ENCODE peak calls at places on chromosome 22, in four cellular contexts. G is DMS79 treated with DMSO at 0.1 percent for 48 hours, U is M059J, Q is T1000. N is an unnamed sample.

GRCh38 chr22:19998991-19999820 is 17.4 kb downstream of the ARVCF start:
- DNase-seq in G (no peak), U (no peak), Q (no peak), N (no peak)

GRCh38 chr22:35131423-35132050 is 65.6 kb downstream of the ISX start:
- DNase-seq in G (no peak), U (no peak), Q (no peak), N (no peak)

GRCh38 chr22:18078329-18079041 is 695 bp downstream of the PEX26 start:
- DNase-seq in G (no peak), U (peak; percentile 48), Q (no peak), N (peak; percentile 70)

GRCh38 chr22:42468841-42469240 is 36.6 kb upstream of the NFAM1 start:
- DNase-seq in G (no peak), U (peak; percentile 34), Q (no peak), N (peak; percentile 90)

GRCh38 chr22:29469755-29470154 is 10.3 kb upstream of the NEFH start:
- DNase-seq in G (peak; percentile 6), U (no peak), Q (no peak), N (no peak)

GRCh38 chr22:48739348-48740085 is 1088.2 kb downstream of the BRD1 start:
- DNase-seq in G (no peak), U (no peak), Q (no peak), N (no peak)

GRCh38 chr22:48868554-48868953 is 959.1 kb downstream of the BRD1 start:
- DNase-seq in G (no peak), U (no peak), Q (no peak), N (no peak)

GRCh38 chr22:46845281-46846153 is 83.1 kb downstream of the TBC1D22A start:
- DNase-seq in G (no peak), U (no peak), Q (no peak), N (peak; percentile 40)

GRCh38 chr22:19766506-19767426 is 6.2 kb downstream of the TBX1 start:
- DNase-seq in G (no peak), U (peak; percentile 33), Q (no peak), N (no peak)

GRCh38 chr22:23847991-23848864 is 9.4 kb upstream of the DERL3 start:
- DNase-seq in G (no peak), U (no peak), Q (no peak), N (no peak)

GRCh38 chr22:22074634-22075381 is 92.2 kb upstream of the TOP3B start:
- DNase-seq in G (no peak), U (no peak), Q (no peak), N (no peak)

GRCh38 chr22:36281726-36282077 is 28.8 kb downstream of the APOL1 start:
- DNase-seq in G (no peak), U (no peak), Q (no peak), N (no peak)

GRCh38 chr22:39175127-39176066 is 22.9 kb upstream of the CBX7 start:
- DNase-seq in G (no peak), U (peak; percentile 71), Q (no peak), N (peak; percentile 66)

GRCh38 chr22:45882881-45883810 is 93.8 kb downstream of the WNT7B start:
- DNase-seq in G (no peak), U (no peak), Q (no peak), N (no peak)

GRCh38 chr22:33919591-33920501 is at the start of gene LARGE1:
- DNase-seq in G (no peak), U (peak; percentile 11), Q (no peak), N (no peak)

GRCh38 chr22:41447435-41448188 is 1.0 kb upstream of the TOB2 start:
- DNase-seq in G (peak; percentile 23), U (peak; percentile 65), Q (peak; percentile 25), N (peak; percentile 77)

GRCh38 chr22:20491346-20491745 is 4.2 kb downstream of the KLHL22 start:
- DNase-seq in G (no peak), U (no peak), Q (no peak), N (no peak)

GRCh38 chr22:31230871-31231621 is 18.9 kb downstream of the LIMK2 start:
- DNase-seq in G (no peak), U (peak; percentile 44), Q (no peak), N (peak; percentile 46)

GRCh38 chr22:38313384-38313955 is 3.8 kb downstream of the CSNK1E start:
- DNase-seq in G (no peak), U (peak; percentile 92), Q (peak; percentile 62), N (peak; percentile 99)

GRCh38 chr22:35376728-35377472 is 4.0 kb upstream of the HMOX1 start:
- DNase-seq in G (peak; percentile 3), U (peak; percentile 94), Q (peak; percentile 81), N (peak; percentile 99)

GRCh38 chr22:44266811-44267760 is 45.7 kb downstream of the SHISAL1 start:
- DNase-seq in G (no peak), U (peak; percentile 12), Q (no peak), N (no peak)

GRCh38 chr22:50082961-50083461 is 2.2 kb downstream of the MLC1 start:
- DNase-seq in G (no peak), U (no peak), Q (no peak), N (no peak)

GRCh38 chr22:20211997-20212753 is 55.9 kb downstream of the RTN4R start:
- DNase-seq in G (peak; percentile 38), U (no peak), Q (no peak), N (no peak)

GRCh38 chr22:44116331-44116730 is 64.4 kb upstream of the PARVG start:
- DNase-seq in G (no peak), U (no peak), Q (no peak), N (no peak)

GRCh38 chr22:31055322-31056159 is 25.6 kb upstream of the SMTN start:
- DNase-seq in G (peak; percentile 5), U (peak; percentile 92), Q (peak; percentile 74), N (peak; percentile 96)

GRCh38 chr22:29245626-29246385 is 22.0 kb downstream of the RHBDD3 start:
- DNase-seq in G (peak; percentile 8), U (peak; percentile 45), Q (peak; percentile 50), N (peak; percentile 67)

GRCh38 chr22:28560005-28560742 is 119.5 kb downstream of the TTC28 start:
- DNase-seq in G (no peak), U (peak; percentile 74), Q (no peak), N (peak; percentile 73)

GRCh38 chr22:44403166-44403565 is 90.4 kb upstream of the SHISAL1 start:
- DNase-seq in G (no peak), U (no peak), Q (no peak), N (no peak)

GRCh38 chr22:38843716-38844660 is at the start of gene NPTXR:
- DNase-seq in G (peak; percentile 4), U (peak; percentile 48), Q (peak; percentile 59), N (peak; percentile 60)

GRCh38 chr22:50167689-50168489 is 2.6 kb upstream of the PANX2 start:
- DNase-seq in G (no peak), U (no peak), Q (no peak), N (no peak)

GRCh38 chr22:42428760-42429159 is 3.4 kb downstream of the NFAM1 start:
- DNase-seq in G (no peak), U (no peak), Q (no peak), N (no peak)